ENCODE peak calls at places on chromosomes 11 and 22, in four cellular contexts. One of them, this sample, is unnamed.

GRCh38 chr11:984576-984975 is 51.9 kb downstream of the MUC6 start:
- DNase-seq in effector memory CD8-positive, alpha-beta T cell: no peak
- DNase-seq in activated gamma-delta T cell treated with anti-CD3 and anti-CD28 coated beads, Interleukin-2, amount 50 U/mL, for 16 hours: no peak
- DNase-seq in Daoy: no peak
- DNase-seq in this sample: no peak

GRCh38 chr11:27317751-27318150 is 45.3 kb downstream of the CCDC34 start:
- DNase-seq in Daoy: peak; percentile 78
- DNase-seq in effector memory CD8-positive, alpha-beta T cell: no peak
- DNase-seq in activated gamma-delta T cell treated with anti-CD3 and anti-CD28 coated beads, Interleukin-2, amount 50 U/mL, for 16 hours: no peak
- DNase-seq in this sample: no peak

GRCh38 chr11:126444072-126444471 is 88.6 kb downstream of the ST3GAL4 start:
- DNase-seq in Daoy: peak; percentile 28
- DNase-seq in effector memory CD8-positive, alpha-beta T cell: no peak
- DNase-seq in activated gamma-delta T cell treated with anti-CD3 and anti-CD28 coated beads, Interleukin-2, amount 50 U/mL, for 16 hours: no peak
- DNase-seq in this sample: no peak

GRCh38 chr11:12817681-12818332 is 143.6 kb downstream of the TEAD1 start:
- DNase-seq in Daoy: peak; percentile 35
- DNase-seq in effector memory CD8-positive, alpha-beta T cell: no peak
- DNase-seq in activated gamma-delta T cell treated with anti-CD3 and anti-CD28 coated beads, Interleukin-2, amount 50 U/mL, for 16 hours: no peak
- DNase-seq in this sample: no peak

GRCh38 chr11:111957663-111958415 is 20.7 kb downstream of the DIXDC1 start:
- DNase-seq in effector memory CD8-positive, alpha-beta T cell: no peak
- DNase-seq in Daoy: no peak
- DNase-seq in activated gamma-delta T cell treated with anti-CD3 and anti-CD28 coated beads, Interleukin-2, amount 50 U/mL, for 16 hours: no peak
- DNase-seq in this sample: no peak

GRCh38 chr22:19523240-19524169 is 705 bp downstream of the CLDN5 start:
- DNase-seq in effector memory CD8-positive, alpha-beta T cell: no peak
- DNase-seq in Daoy: peak; percentile 45
- DNase-seq in activated gamma-delta T cell treated with anti-CD3 and anti-CD28 coated beads, Interleukin-2, amount 50 U/mL, for 16 hours: no peak
- DNase-seq in this sample: no peak

GRCh38 chr22:45550416-45550815 is 47.7 kb downstream of the FBLN1 start:
- DNase-seq in effector memory CD8-positive, alpha-beta T cell: no peak
- DNase-seq in activated gamma-delta T cell treated with anti-CD3 and anti-CD28 coated beads, Interleukin-2, amount 50 U/mL, for 16 hours: no peak
- DNase-seq in Daoy: no peak
- DNase-seq in this sample: no peak

GRCh38 chr11:128505449-128506058 is 81.8 kb downstream of the ETS1 start:
- DNase-seq in activated gamma-delta T cell treated with anti-CD3 and anti-CD28 coated beads, Interleukin-2, amount 50 U/mL, for 16 hours: no peak
- DNase-seq in effector memory CD8-positive, alpha-beta T cell: no peak
- DNase-seq in Daoy: no peak
- DNase-seq in this sample: no peak